ENCODE peak calls at places on chromosome 2, in six cellular contexts. P is ovary, C is astrocyte of the spinal cord, Y is posterior cingulate gyrus, F is 8988T, W is AG09319. G is an unnamed sample.

GRCh38 chr2:109144721-109145120 is 15.7 kb downstream of the SH3RF3 start:
- DNase-seq in P (no peak), C (no peak), Y (no peak), F (no peak), W (no peak), G (no peak)

GRCh38 chr2:32632089-32632488 is 4.2 kb downstream of the TTC27 start:
- DNase-seq in P (no peak), C (peak), Y (no peak), F (no peak), W (no peak), G (no peak)

GRCh38 chr2:54708584-54709340 is 14.7 kb upstream of the EML6 start:
- DNase-seq in P (no peak), C (no peak), Y (peak), F (no peak), W (no peak), G (peak)

GRCh38 chr2:179340678-179341077 is 76.0 kb upstream of the SESTD1 start:
- DNase-seq in P (no peak), C (peak), Y (no peak), F (no peak), W (no peak), G (peak)

GRCh38 chr2:60830991-60831390 is 50.4 kb upstream of the REL start:
- DNase-seq in P (no peak), C (no peak), Y (no peak), F (no peak), W (no peak), G (no peak)

GRCh38 chr2:217286833-217287232 is 427.0 kb upstream of the TNP1 start:
- DNase-seq in P (no peak), C (peak), Y (no peak), F (no peak), W (no peak), G (no peak)

GRCh38 chr2:215895330-215895729 is 118.0 kb downstream of the MREG start:
- DNase-seq in P (no peak), C (no peak), Y (no peak), F (no peak), W (no peak), G (no peak)

GRCh38 chr2:46304635-46305034 is 7.4 kb downstream of the EPAS1 start:
- DNase-seq in P (no peak), C (no peak), Y (no peak), F (no peak), W (no peak), G (no peak)

GRCh38 chr2:234355052-234355720 is 141.7 kb downstream of the ARL4C start:
- DNase-seq in P (no peak), C (no peak), Y (no peak), F (no peak), W (no peak), G (no peak)

GRCh38 chr2:44942304-44943030 is 965 bp downstream of the SIX3 start:
- DNase-seq in P (no peak), C (no peak), Y (no peak), F (no peak), W (no peak), G (peak)

GRCh38 chr2:119233326-119234020 is 9.8 kb downstream of the STEAP3 start:
- DNase-seq in P (no peak), C (peak), Y (no peak), F (no peak), W (no peak), G (no peak)